ENCODE peak calls at places on chromosomes 3 and 15, in five cellular contexts. L is breast epithelium, W is stomach, S is transverse colon, K is K562. I is an unnamed sample.

GRCh38 chr3:172709776-172710708 is 825 bp downstream of the NCEH1 start:
- DNase-seq in L (peak; percentile 60), W (peak; percentile 41), K (peak; percentile 33), S (peak; percentile 41), I (peak; percentile 50)

GRCh38 chr3:45907769-45908705 is 21.7 kb downstream of the CCR9 start:
- DNase-seq in K (no peak), W (no peak), L (no peak), S (no peak), I (no peak)

GRCh38 chr3:128313936-128314335 is 152.8 kb downstream of the DNAJB8 start:
- DNase-seq in W (no peak), L (no peak), K (no peak), S (no peak), I (no peak)

GRCh38 chr3:88003115-88003755 is 55.6 kb downstream of the CGGBP1 start:
- DNase-seq in K (peak; percentile 26), W (no peak), S (no peak), L (no peak), I (no peak)

GRCh38 chr15:98005659-98006058 is 45.2 kb downstream of the ARRDC4 start:
- DNase-seq in W (no peak), L (no peak), S (no peak), K (no peak), I (no peak)

GRCh38 chr3:30297112-30297511 is 309.3 kb upstream of the TGFBR2 start:
- DNase-seq in W (no peak), K (no peak), L (no peak), S (no peak), I (no peak)

GRCh38 chr3:58577269-58577821 is at the start of gene FAM107A:
- DNase-seq in K (no peak), W (peak; percentile 44), L (no peak), S (peak; percentile 39), I (peak; percentile 86)

GRCh38 chr15:35616436-35617271 is 70.7 kb upstream of the DPH6 start:
- DNase-seq in K (no peak), S (no peak), L (no peak), W (no peak), I (no peak)

GRCh38 chr3:78801923-78802587 is 965.7 kb downstream of the ROBO1 start:
- DNase-seq in L (no peak), K (no peak), W (no peak), S (no peak), I (no peak)

GRCh38 chr3:20190991-20191390 is 5.0 kb upstream of the SGO1 start:
- DNase-seq in S (no peak), K (no peak), L (no peak), W (no peak), I (no peak)

GRCh38 chr15:57470543-57470942 is 94.2 kb downstream of the CGNL1 start:
- DNase-seq in S (no peak), L (no peak), W (no peak), K (no peak), I (no peak)

GRCh38 chr3:14213066-14213774 is 34.6 kb downstream of the LSM3 start:
- DNase-seq in S (no peak), K (no peak), L (no peak), W (no peak), I (no peak)

DNA sequence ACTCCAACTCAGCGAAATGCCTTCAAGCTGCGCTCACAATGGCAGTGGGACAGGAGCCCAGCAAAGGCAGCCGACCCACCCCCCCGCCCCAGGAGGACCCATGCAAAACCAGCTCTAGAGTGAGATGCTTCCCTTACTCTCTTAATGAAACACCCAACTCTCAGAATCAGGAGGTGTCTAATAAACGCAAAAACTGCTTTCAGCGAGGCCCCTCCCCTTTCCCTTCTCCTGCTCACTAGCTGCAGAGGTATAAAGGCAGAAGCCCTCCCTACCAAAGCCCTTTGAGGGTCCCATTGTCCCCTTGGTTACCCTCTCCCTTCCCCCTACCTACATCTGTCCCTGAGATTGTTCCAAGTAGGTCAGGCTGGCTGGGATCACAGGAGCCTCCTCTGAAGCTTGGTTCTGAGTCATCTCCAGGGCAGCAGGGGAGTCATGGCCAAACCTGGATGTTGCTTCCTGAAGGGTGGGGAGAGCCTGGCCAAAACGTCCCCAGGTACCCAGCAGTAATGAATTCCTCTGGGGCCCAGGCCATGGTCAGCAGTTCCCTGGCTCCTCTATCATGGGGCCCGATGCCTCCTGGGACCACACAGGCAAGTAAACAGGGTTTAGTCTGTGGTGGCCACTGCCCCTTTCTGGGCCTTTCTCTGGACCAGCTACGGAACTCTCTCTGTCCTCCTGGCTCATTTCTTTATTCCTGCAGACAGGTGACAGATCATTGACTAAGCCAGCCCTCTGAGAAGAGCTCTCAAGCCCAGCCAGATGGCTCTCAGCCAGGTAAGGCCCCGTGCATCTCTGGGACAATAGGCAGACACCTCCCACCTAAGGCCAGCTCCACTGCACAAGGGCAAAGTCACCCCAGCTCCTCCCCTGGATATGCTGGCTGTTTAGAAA is 8.6 kb downstream of the KLHL25 start:
- DNase-seq in W (no peak), S (peak; percentile 66), L (no peak), K (no peak), I (peak; percentile 35)
- H3K4me3 ChIP-seq in W (no peak overlapping the region), S (no peak overlapping the region), L (peak overlapping the region; percentile 0), K (no peak overlapping the region), I (no peak overlapping the region)

GRCh38 chr3:4306860-4307259 is 3.7 kb downstream of the SETMAR start:
- DNase-seq in S (no peak), L (no peak), W (no peak), K (no peak), I (peak; percentile 30)

GRCh38 chr3:4302747-4303146 is 422 bp upstream of the SETMAR start:
- DNase-seq in S (no peak), K (peak; percentile 18), L (no peak), W (no peak), I (no peak)

GRCh38 chr3:4297486-4297885 is 5.7 kb upstream of the SETMAR start:
- DNase-seq in L (no peak), S (no peak), W (no peak), K (no peak), I (no peak)

GRCh38 chr3:4306091-4306490 is 2.9 kb downstream of the SETMAR start:
- DNase-seq in W (no peak), S (no peak), K (no peak), L (no peak), I (no peak)

GRCh38 chr3:4303187-4304123 is at the start of gene SETMAR:
- DNase-seq in K (peak; percentile 95), S (peak; percentile 92), W (peak; percentile 92), L (peak; percentile 91), I (peak; percentile 91)
- TF ChIP-seq POLR2A in K (peak; percentile 87), S (peak; percentile 85), W (no peak), L (peak; percentile 38), I (peak; percentile 78)

GRCh38 chr15:43702174-43702573 is 8.5 kb downstream of the CKMT1A start:
- DNase-seq in S (no peak), L (no peak), K (no peak), W (no peak), I (no peak)

DNA sequence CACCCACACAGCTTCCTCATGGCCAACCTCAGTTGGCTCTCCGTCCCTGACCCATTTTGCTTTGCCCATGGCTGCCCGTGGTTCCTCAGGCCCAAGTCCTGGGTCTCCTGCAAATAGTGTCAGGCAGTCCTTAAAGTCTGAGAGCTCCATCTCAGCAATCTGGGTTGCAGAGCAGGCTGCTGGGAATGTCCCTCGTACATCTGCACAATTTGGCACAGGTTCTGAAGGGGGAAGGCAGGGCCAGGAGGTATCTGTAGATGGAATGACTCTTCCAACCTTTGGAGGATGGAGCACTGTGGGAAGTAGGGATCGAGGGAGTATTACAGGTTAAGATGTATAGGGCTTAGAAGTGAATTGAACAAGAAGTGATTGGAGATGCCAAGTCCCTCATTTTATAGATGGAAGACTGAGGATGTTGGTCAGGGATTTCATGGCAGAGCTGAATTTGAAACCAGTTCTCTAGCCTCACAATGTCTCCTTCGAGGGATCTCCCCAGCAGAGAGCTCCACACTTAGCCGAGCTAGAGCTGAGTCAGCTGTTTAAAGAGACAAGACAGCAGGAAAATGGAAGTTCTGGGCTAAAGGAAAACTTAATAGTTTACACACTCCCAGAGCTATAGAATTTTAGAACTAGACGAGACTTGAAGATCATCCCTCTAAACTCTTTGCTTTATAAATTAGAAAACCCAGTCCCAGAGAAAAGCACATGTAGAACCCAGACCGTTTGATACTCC is 9.2 kb downstream of the CKMT1A start:
- DNase-seq in L (no peak), W (no peak), S (no peak), K (no peak), I (no peak)
- TF ChIP-seq POLR2AphosphoS5 in L (no peak), W (no peak), S (no peak), K (no peak), I (no peak)

DNA sequence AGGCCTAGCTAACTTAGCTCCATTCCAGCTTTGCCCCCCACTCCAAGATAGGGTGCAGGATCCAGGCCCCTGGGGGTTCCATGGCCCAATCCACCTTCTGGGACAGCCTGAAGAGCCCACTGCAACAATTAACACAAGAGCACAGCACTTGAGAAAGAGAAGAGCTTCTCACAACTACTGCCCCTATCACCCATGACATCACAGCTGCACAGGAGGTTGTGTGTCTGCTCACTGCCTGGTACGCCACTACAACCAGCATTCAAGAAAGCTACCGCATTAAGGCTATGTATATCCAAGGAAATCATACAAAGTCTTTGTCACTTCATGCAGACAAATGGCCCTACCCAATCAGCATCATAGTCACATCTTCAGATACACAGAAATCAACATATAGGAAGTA is 62.0 kb downstream of the MYO5A start:
- DNase-seq in L (no peak), W (no peak), S (no peak), K (no peak), I (no peak)
- H3K4me3 ChIP-seq in L (no peak overlapping the region), W (no peak overlapping the region), S (no peak overlapping the region), K (no peak overlapping the region), I (no peak overlapping the region)

DNA sequence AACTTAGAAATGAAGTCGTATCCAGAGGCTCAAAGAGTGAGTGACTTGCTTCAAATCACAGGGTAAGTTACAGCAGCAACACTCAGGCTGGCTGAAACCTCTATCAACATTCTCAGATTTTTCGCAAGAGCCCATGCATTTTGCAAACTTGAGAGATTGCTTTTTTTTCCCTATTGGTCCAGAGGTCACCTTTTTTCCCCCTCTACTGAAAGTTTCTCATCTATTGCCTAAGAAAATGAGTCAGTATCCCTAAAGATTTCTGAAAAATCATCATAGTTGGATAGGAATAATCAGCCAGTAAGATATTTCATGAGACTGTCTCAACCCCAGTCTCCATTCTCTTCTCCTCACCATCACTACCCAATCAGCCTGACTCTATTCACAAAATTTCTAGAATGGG is 410.6 kb downstream of the FOXP1 start:
- DNase-seq in W (no peak), K (no peak), L (no peak), S (no peak), I (no peak)
- TF ChIP-seq POLR2A in W (no peak), K (no peak), L (no peak), S (no peak), I (no peak)

GRCh38 chr3:28241221-28242160 is at the start of gene CMC1:
- DNase-seq in K (peak; percentile 97), L (peak; percentile 97), W (peak; percentile 99), S (peak; percentile 99), I (peak; percentile 97)

GRCh38 chr3:28243424-28244106 is 2.1 kb downstream of the CMC1 start:
- DNase-seq in L (no peak), S (no peak), K (no peak), W (no peak), I (no peak)

GRCh38 chr3:28239108-28239507 is 2.3 kb upstream of the CMC1 start:
- DNase-seq in S (no peak), L (no peak), W (no peak), K (no peak), I (no peak)

GRCh38 chr3:28242519-28242918 is 1.1 kb downstream of the CMC1 start:
- DNase-seq in W (no peak), S (no peak), L (no peak), K (no peak), I (no peak)

DNA sequence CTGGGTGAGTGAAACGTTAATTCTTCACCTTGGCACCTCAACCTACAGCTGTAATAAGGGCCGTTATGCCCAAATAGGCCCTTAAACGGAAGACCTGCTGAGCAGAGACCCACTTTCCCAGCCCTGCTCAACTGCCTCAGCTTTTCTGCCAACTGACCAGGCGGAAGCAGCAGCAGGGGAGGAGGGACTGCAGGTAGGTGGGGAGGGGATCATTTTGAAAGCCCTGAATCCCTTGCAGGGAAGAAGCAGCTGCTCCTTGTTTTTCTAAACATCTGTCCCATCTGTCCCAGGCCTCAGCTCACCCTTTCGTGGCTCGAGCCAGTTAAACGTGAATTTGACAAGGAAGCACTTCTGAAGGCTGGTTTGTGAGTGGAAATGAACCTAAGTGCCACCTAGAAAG is 979 bp upstream of the CMC1 start:
- DNase-seq in K (no peak), L (no peak), S (no peak), W (no peak), I (no peak)
- TF ChIP-seq POLR2AphosphoS5 in K (no peak), L (no peak), S (no peak), W (no peak), I (no peak)

I was measured in prostate gland.